ENCODE peak calls at places on chromosomes 4 and X, in nine cellular contexts. N, P, L, W, I, F, G, U and H are unnamed samples.

GRCh38 chrX:42536286-42536685 is 241.7 kb downstream of the PPP1R2C start:
- DNase-seq in N (no peak), P (no peak), L (no peak), W (no peak), I (no peak), F (no peak), G (no peak), U (no peak), H (no peak)

GRCh38 chrX:53440631-53441517 is 6.7 kb upstream of the HSD17B10 start:
- DNase-seq in N (peak), P (peak), L (no peak), W (peak), I (peak), F (no peak), G (peak), U (no peak), H (peak)

GRCh38 chrX:100650841-100651240 is 6.8 kb downstream of the SRPX2 start:
- DNase-seq in N (no peak), P (no peak), L (no peak), W (no peak), I (no peak), F (no peak), G (no peak), U (no peak), H (no peak)

GRCh38 chr4:13920901-13921300 is 293.4 kb upstream of the BOD1L1 start:
- DNase-seq in N (no peak), P (peak), L (peak), W (peak), I (no peak), F (no peak), G (peak), U (peak), H (peak)

GRCh38 chr4:33184684-33185083 is 2464.5 kb downstream of the PCDH7 start:
- DNase-seq in N (no peak), P (peak), L (no peak), W (no peak), I (no peak), F (no peak), G (no peak), U (no peak), H (no peak)

GRCh38 chr4:16418814-16419213 is 192.5 kb upstream of the TAPT1 start:
- DNase-seq in N (no peak), P (peak), L (no peak), W (no peak), I (no peak), F (no peak), G (peak), U (peak), H (peak)

GRCh38 chrX:153516055-153516454 is 1.4 kb upstream of the ATP2B3 start:
- DNase-seq in N (no peak), P (no peak), L (no peak), W (peak), I (no peak), F (no peak), G (no peak), U (no peak), H (no peak)

GRCh38 chrX:107541244-107541643 is 87.1 kb upstream of the PRPS1 start:
- DNase-seq in N (no peak), P (no peak), L (no peak), W (peak), I (no peak), F (no peak), G (no peak), U (no peak), H (no peak)

GRCh38 chr4:118557298-118557851 is 127.8 kb upstream of the METTL14 start:
- DNase-seq in N (no peak), P (peak), L (peak), W (peak), I (no peak), F (no peak), G (peak), U (peak), H (peak)

GRCh38 chr4:74311696-74312313 is 3.5 kb downstream of the EPGN start:
- DNase-seq in N (no peak), P (peak), L (no peak), W (peak), I (no peak), F (peak), G (peak), U (peak), H (peak)

GRCh38 chr4:184385705-184386141 is 88.6 kb downstream of the IRF2 start:
- DNase-seq in N (no peak), P (no peak), L (no peak), W (no peak), I (no peak), F (peak), G (no peak), U (no peak), H (peak)

GRCh38 chr4:183395395-183395794 is 49.0 kb upstream of the CDKN2AIP start:
- DNase-seq in N (no peak), P (no peak), L (no peak), W (no peak), I (no peak), F (no peak), G (no peak), U (no peak), H (no peak)